ENCODE peak calls at places on chromosomes 13 and 19, in five cellular contexts. R, K, L, Q and P are unnamed samples.

GRCh38 chr19:28014821-28015405 is 1198.0 kb downstream of the UQCRFS1 start:
- DNase-seq in R (no peak), K (no peak), L (no peak), Q (no peak), P (no peak)

GRCh38 chr13:98957731-98958442 is 20.0 kb downstream of the DOCK9 start:
- DNase-seq in R (no peak), K (no peak), L (no peak), Q (no peak), P (no peak)

GRCh38 chr19:6500837-6501739 is 1.0 kb downstream of the TUBB4A start:
- DNase-seq in R (no peak), K (no peak), L (no peak), Q (no peak), P (no peak)

GRCh38 chr19:18086590-18087138 is at the start of gene IL12RB1:
- DNase-seq in R (no peak), K (no peak), L (no peak), Q (peak; percentile 42), P (no peak)

GRCh38 chr13:30985637-30986205 is 53.3 kb downstream of the TEX26 start:
- DNase-seq in R (no peak), K (no peak), L (no peak), Q (no peak), P (no peak)

GRCh38 chr19:53294786-53295441 is 27.4 kb upstream of the VN1R4 start:
- DNase-seq in R (no peak), K (no peak), L (no peak), Q (no peak), P (no peak)

GRCh38 chr19:4157164-4157563 is 3.7 kb downstream of the CREB3L3 start:
- DNase-seq in R (no peak), K (no peak), L (no peak), Q (no peak), P (no peak)

GRCh38 chr19:42092350-42092749 is 16.4 kb downstream of the ZNF574 start:
- DNase-seq in R (no peak), K (no peak), L (peak; percentile 15), Q (peak; percentile 45), P (no peak)

GRCh38 chr13:37134411-37135041 is 29.1 kb upstream of the CSNK1A1L start:
- DNase-seq in R (no peak), K (no peak), L (no peak), Q (no peak), P (no peak)

GRCh38 chr13:59545007-59545406 is 618.7 kb downstream of the DIAPH3 start:
- DNase-seq in R (no peak), K (no peak), L (no peak), Q (no peak), P (no peak)

GRCh38 chr19:1913781-1914577 is 8.8 kb downstream of the ADAT3 start:
- DNase-seq in R (no peak), K (no peak), L (peak; percentile 94), Q (no peak), P (no peak)

GRCh38 chr13:29901714-29902631 is 51.6 kb upstream of the UBL3 start:
- DNase-seq in R (no peak), K (no peak), L (peak; percentile 39), Q (no peak), P (peak; percentile 56)

GRCh38 chr13:44243198-44243852 is 130.3 kb upstream of the SERP2 start:
- DNase-seq in R (no peak), K (no peak), L (no peak), Q (peak; percentile 35), P (no peak)

GRCh38 chr13:50400930-50401553 is 385.8 kb downstream of the KCNRG start:
- DNase-seq in R (no peak), K (no peak), L (no peak), Q (no peak), P (no peak)

GRCh38 chr19:45767881-45768643 is 990 bp downstream of the SIX5 start:
- DNase-seq in R (peak; percentile 73), K (no peak), L (peak; percentile 87), Q (peak; percentile 70), P (peak; percentile 66)

GRCh38 chr13:69857188-69857821 is 250.3 kb upstream of the ATXN8OS start:
- DNase-seq in R (no peak), K (no peak), L (no peak), Q (no peak), P (no peak)

GRCh38 chr19:13881231-13881691 is 4.3 kb downstream of the NANOS3 start:
- DNase-seq in R (no peak), K (no peak), L (no peak), Q (no peak), P (no peak)

GRCh38 chr13:27839809-27840467 is 47.7 kb downstream of the GSX1 start:
- DNase-seq in R (no peak), K (no peak), L (no peak), Q (no peak), P (no peak)

GRCh38 chr13:20461481-20461859 is 64.2 kb downstream of the CRYL1 start:
- DNase-seq in R (no peak), K (no peak), L (no peak), Q (no peak), P (no peak)

GRCh38 chr19:6720369-6721112 is at the start of gene C3:
- DNase-seq in R (no peak), K (no peak), L (peak; percentile 14), Q (peak; percentile 32), P (peak; percentile 81)

GRCh38 chr19:49114630-49115363 is 627 bp downstream of the LIN7B start:
- DNase-seq in R (peak; percentile 71), K (no peak), L (peak; percentile 74), Q (peak; percentile 65), P (peak; percentile 64)

GRCh38 chr13:59416561-59416960 is 747.2 kb downstream of the DIAPH3 start:
- DNase-seq in R (no peak), K (no peak), L (no peak), Q (no peak), P (no peak)

GRCh38 chr19:35224681-35225604 is 3.6 kb downstream of the FAM187B start:
- DNase-seq in R (no peak), K (no peak), L (no peak), Q (no peak), P (peak; percentile 50)

GRCh38 chr19:30371157-30371845 is 883 bp upstream of the ZNF536 start:
- DNase-seq in R (no peak), K (no peak), L (no peak), Q (peak; percentile 3), P (no peak)

GRCh38 chr13:111472559-111473460 is 152.4 kb downstream of the TEX29 start:
- DNase-seq in R (no peak), K (no peak), L (no peak), Q (no peak), P (no peak)

GRCh38 chr19:29479941-29480340 is 45.9 kb upstream of the VSTM2B start:
- DNase-seq in R (no peak), K (no peak), L (no peak), Q (no peak), P (peak; percentile 17)

GRCh38 chr13:94595006-94595942 is 678 bp downstream of the TGDS start:
- DNase-seq in R (no peak), K (no peak), L (peak; percentile 23), Q (peak; percentile 34), P (no peak)

GRCh38 chr13:44402902-44403719 is 29.5 kb downstream of the SERP2 start:
- DNase-seq in R (peak; percentile 91), K (no peak), L (peak; percentile 83), Q (peak; percentile 82), P (no peak)

GRCh38 chr19:28292822-28293500 is 920.0 kb downstream of the UQCRFS1 start:
- DNase-seq in R (no peak), K (no peak), L (no peak), Q (no peak), P (no peak)

GRCh38 chr13:107421028-107421427 is 794.3 kb downstream of the LIG4 start:
- DNase-seq in R (no peak), K (no peak), L (no peak), Q (no peak), P (no peak)
- H3K4me3 ChIP-seq in R (no peak overlapping the region), K (no peak overlapping the region), L (no peak overlapping the region), Q (no peak overlapping the region), P (no peak overlapping the region)

DNA sequence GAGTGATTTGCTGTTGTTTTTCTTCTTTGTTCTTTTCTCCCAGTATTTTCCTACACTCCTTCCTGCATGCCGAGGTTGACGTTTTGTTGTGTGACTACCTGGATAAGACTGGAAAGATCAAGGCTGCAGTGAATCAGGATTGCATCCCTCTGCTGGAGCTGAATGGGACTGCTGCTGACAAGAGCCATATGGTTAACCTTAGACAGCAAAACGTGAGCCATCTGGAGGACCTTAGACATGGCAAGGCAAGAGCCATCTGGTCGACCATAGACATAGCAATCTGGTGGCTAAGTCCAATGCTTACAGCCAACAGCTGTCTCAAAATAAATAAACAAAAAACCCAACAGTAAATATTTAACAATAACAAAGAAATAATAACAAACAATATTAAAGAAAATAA is 42.6 kb upstream of the ZNF91 start:
- DNase-seq in R (no peak), K (no peak), L (no peak), Q (no peak), P (no peak)
- TF ChIP-seq CTCF in R (no peak), K (no peak), L (no peak), Q (no peak), P (no peak)

GRCh38 chr19:39264306-39265290 is 3.6 kb upstream of the IFNL2 start:
- DNase-seq in R (no peak), K (no peak), L (no peak), Q (no peak), P (no peak)

GRCh38 chr19:39265321-39265916 is 2.8 kb upstream of the IFNL2 start:
- DNase-seq in R (no peak), K (no peak), L (no peak), Q (no peak), P (no peak)

GRCh38 chr19:39263912-39264305 is 4.3 kb upstream of the IFNL2 start:
- DNase-seq in R (no peak), K (no peak), L (no peak), Q (no peak), P (no peak)

GRCh38 chr19:39261704-39262103 is 6.5 kb upstream of the IFNL2 start:
- DNase-seq in R (no peak), K (no peak), L (no peak), Q (no peak), P (no peak)

DNA sequence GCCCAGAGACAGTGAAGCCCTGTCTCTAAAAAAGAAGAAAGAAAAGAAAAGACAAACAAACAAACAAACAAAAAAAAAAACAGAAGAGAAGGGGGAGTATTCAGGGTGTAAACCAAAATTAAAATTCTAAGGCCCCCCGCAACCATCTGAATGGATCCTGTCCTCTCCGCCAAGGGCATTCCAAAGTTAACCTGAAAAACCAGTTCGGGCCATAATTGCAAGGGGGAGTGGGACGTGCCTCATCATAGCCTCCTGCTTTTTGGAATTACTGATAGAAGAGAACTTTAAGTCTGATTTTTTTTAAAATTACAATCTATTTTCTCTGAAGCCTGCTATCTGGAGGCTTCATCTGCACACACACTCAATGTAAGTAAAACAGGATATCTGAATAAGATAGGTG is 5.7 kb upstream of the IFNL2 start:
- DNase-seq in R (no peak), K (no peak), L (no peak), Q (no peak), P (no peak)
- H3K4me1 ChIP-seq in R (no peaks in the 10 kb centered on the region), K (no peaks in the 10 kb centered on the region), L (no peaks in the 10 kb centered on the region), Q (peaks cover 13% of the 10 kb centered on the region), P (peaks cover 5% of the 10 kb centered on the region)

DNA sequence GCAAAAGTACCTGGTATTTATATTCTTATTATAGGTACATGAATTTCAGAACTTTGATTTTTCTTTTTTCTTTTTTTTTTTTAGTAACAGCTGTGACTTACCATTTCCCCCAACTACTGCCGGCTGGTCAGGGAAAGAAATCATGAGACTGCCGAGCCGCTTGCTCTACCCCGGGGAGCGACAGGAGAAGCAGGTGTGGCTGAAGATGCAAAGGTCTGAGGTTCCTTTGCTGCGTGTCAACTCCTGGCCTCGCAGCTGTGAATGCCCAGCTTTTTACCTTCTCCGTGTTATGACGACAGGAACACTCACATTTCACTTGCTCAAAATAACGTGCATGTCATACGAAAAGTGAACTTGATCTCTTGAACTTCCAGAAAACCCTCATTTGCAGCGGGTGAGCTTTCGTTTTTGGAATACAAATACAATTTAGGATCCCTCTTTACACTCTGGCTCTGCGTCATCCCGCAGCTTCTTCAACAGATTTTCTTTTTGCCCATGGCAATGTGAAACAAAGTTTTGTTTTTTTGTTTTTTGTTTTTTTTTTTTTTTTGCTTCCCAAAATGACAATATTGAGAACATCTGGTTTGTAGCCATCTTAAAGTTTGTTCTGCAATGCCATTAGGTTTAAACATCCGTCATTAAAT is 117.9 kb downstream of the EFNB2 start:
- DNase-seq in R (no peak), K (no peak), L (no peak), Q (no peak), P (no peak)
- H3K4me3 ChIP-seq in R (no peak overlapping the region), K (no peak overlapping the region), L (no peak overlapping the region), Q (no peak overlapping the region), P (no peak overlapping the region)